ENCODE peak calls at places on chromosomes 13 and 19, in eight cellular contexts. S, C, P, M, R, Z, O and X are unnamed samples.

GRCh38 chr13:67138937-67139336 is 91.2 kb downstream of the PCDH9 start:
- DNase-seq in S (no peak), C (no peak), P (no peak), M (no peak), R (no peak), Z (no peak), O (no peak), X (no peak)

GRCh38 chr19:8148410-8149231 is 771 bp downstream of the FBN3 start:
- DNase-seq in S (no peak), C (no peak), P (peak), M (no peak), R (no peak), Z (no peak), O (no peak), X (no peak)

GRCh38 chr19:30093966-30094770 is 152.1 kb downstream of the URI1 start:
- DNase-seq in S (no peak), C (no peak), P (no peak), M (no peak), R (no peak), Z (no peak), O (no peak), X (no peak)

GRCh38 chr13:99366075-99366987 is 59.1 kb upstream of the GPR183 start:
- DNase-seq in S (no peak), C (no peak), P (no peak), M (no peak), R (no peak), Z (no peak), O (no peak), X (no peak)

GRCh38 chr13:100528353-100528752 is 60.2 kb downstream of the GGACT start:
- DNase-seq in S (no peak), C (no peak), P (no peak), M (no peak), R (no peak), Z (no peak), O (no peak), X (no peak)

GRCh38 chr19:10535613-10536012 is 8.1 kb upstream of the ATG4D start:
- DNase-seq in S (no peak), C (no peak), P (no peak), M (no peak), R (no peak), Z (no peak), O (no peak), X (no peak)

GRCh38 chr19:39684283-39684682 is 20.0 kb upstream of the LGALS14 start:
- DNase-seq in S (no peak), C (no peak), P (no peak), M (no peak), R (no peak), Z (no peak), O (no peak), X (no peak)

GRCh38 chr13:50141660-50142010 is 126.4 kb downstream of the KCNRG start:
- DNase-seq in S (no peak), C (no peak), P (no peak), M (no peak), R (no peak), Z (no peak), O (no peak), X (no peak)

GRCh38 chr19:19280561-19280960 is 7.5 kb upstream of the TM6SF2 start:
- DNase-seq in S (no peak), C (peak), P (no peak), M (no peak), R (no peak), Z (no peak), O (no peak), X (no peak)

GRCh38 chr13:60572003-60572792 is 175.2 kb downstream of the TDRD3 start:
- DNase-seq in S (no peak), C (peak), P (no peak), M (no peak), R (no peak), Z (no peak), O (no peak), X (peak)

GRCh38 chr13:90362718-90363117 is 984.8 kb upstream of the MIR17HG start:
- DNase-seq in S (no peak), C (peak), P (no peak), M (no peak), R (no peak), Z (no peak), O (no peak), X (peak)

GRCh38 chr19:33064117-33064777 is 441 bp downstream of the RHPN2 start:
- DNase-seq in S (no peak), C (no peak), P (peak), M (no peak), R (no peak), Z (no peak), O (peak), X (no peak)

GRCh38 chr19:57512845-57513244 is 13.1 kb downstream of the ZNF773 start:
- DNase-seq in S (no peak), C (peak), P (no peak), M (no peak), R (no peak), Z (no peak), O (no peak), X (no peak)

GRCh38 chr19:18915639-18916038 is 3.5 kb downstream of the COPE start:
- DNase-seq in S (no peak), C (peak), P (peak), M (no peak), R (no peak), Z (peak), O (peak), X (no peak)

GRCh38 chr13:100130092-100130491 is 41.2 kb downstream of the PCCA start:
- DNase-seq in S (no peak), C (peak), P (no peak), M (no peak), R (no peak), Z (no peak), O (no peak), X (no peak)

GRCh38 chr19:13007292-13008045 is 12.2 kb downstream of the NFIX start:
- DNase-seq in S (no peak), C (peak), P (no peak), M (no peak), R (no peak), Z (no peak), O (peak), X (no peak)

GRCh38 chr13:49240017-49240416 is 7.7 kb upstream of the CDADC1 start:
- DNase-seq in S (peak), C (no peak), P (peak), M (no peak), R (peak), Z (no peak), O (no peak), X (peak)

GRCh38 chr13:113853518-113854237 is 10.2 kb downstream of the GAS6 start:
- DNase-seq in S (no peak), C (no peak), P (no peak), M (no peak), R (no peak), Z (no peak), O (peak), X (no peak)

GRCh38 chr19:31263317-31263716 is 85.9 kb downstream of the TSHZ3 start:
- DNase-seq in S (no peak), C (no peak), P (no peak), M (no peak), R (no peak), Z (no peak), O (no peak), X (no peak)

GRCh38 chr19:48997972-48998371 is 4.3 kb downstream of the RUVBL2 start:
- DNase-seq in S (peak), C (peak), P (peak), M (peak), R (no peak), Z (peak), O (no peak), X (peak)

GRCh38 chr13:22278336-22278929 is 607.6 kb downstream of the FGF9 start:
- DNase-seq in S (peak), C (peak), P (peak), M (peak), R (no peak), Z (no peak), O (peak), X (no peak)